ENCODE peak calls at places on chromosomes 16 and 17, in eight cellular contexts. One of them, this sample, is unnamed.

GRCh38 chr17:21539146-21539545 is 153.2 kb upstream of the KCNJ18 start:
- DNase-seq in foreskin fibroblast: peak
- DNase-seq in BE2C: no peak
- DNase-seq in thoracic aorta: no peak
- DNase-seq in astrocyte of the spinal cord: no peak
- DNase-seq in cardiac muscle cell: no peak
- DNase-seq in nephron progenitor cell: no peak
- DNase-seq in heart left ventricle: no peak
- DNase-seq in this sample: no peak

GRCh38 chr17:50725769-50726655 is 6.6 kb downstream of the LUC7L3 start:
- DNase-seq in foreskin fibroblast: no peak
- DNase-seq in BE2C: no peak
- DNase-seq in thoracic aorta: no peak
- DNase-seq in astrocyte of the spinal cord: no peak
- DNase-seq in cardiac muscle cell: no peak
- DNase-seq in nephron progenitor cell: no peak
- DNase-seq in heart left ventricle: no peak
- DNase-seq in this sample: no peak

GRCh38 chr17:43431741-43432523 is 33.1 kb downstream of the ARL4D start:
- DNase-seq in foreskin fibroblast: peak
- DNase-seq in BE2C: no peak
- DNase-seq in thoracic aorta: no peak
- DNase-seq in astrocyte of the spinal cord: no peak
- DNase-seq in cardiac muscle cell: peak
- DNase-seq in nephron progenitor cell: no peak
- DNase-seq in heart left ventricle: no peak
- DNase-seq in this sample: no peak

GRCh38 chr16:57235128-57236092 is 9.6 kb upstream of the ARL2BP start:
- DNase-seq in foreskin fibroblast: peak
- DNase-seq in BE2C: no peak
- DNase-seq in thoracic aorta: no peak
- DNase-seq in astrocyte of the spinal cord: peak
- DNase-seq in cardiac muscle cell: peak
- DNase-seq in nephron progenitor cell: no peak
- DNase-seq in heart left ventricle: no peak
- DNase-seq in this sample: no peak

GRCh38 chr17:43667506-43668438 is 6.0 kb upstream of the MEOX1 start:
- DNase-seq in foreskin fibroblast: peak
- DNase-seq in BE2C: no peak
- DNase-seq in thoracic aorta: no peak
- DNase-seq in astrocyte of the spinal cord: peak
- DNase-seq in cardiac muscle cell: no peak
- DNase-seq in nephron progenitor cell: no peak
- DNase-seq in heart left ventricle: no peak
- DNase-seq in this sample: no peak

GRCh38 chr17:67289174-67289876 is 44.3 kb upstream of the HELZ start:
- DNase-seq in foreskin fibroblast: peak
- DNase-seq in BE2C: peak
- DNase-seq in thoracic aorta: peak
- DNase-seq in astrocyte of the spinal cord: peak
- DNase-seq in cardiac muscle cell: peak
- DNase-seq in nephron progenitor cell: peak
- DNase-seq in heart left ventricle: peak
- DNase-seq in this sample: no peak

GRCh38 chr16:59385953-59386352 is 651.8 kb upstream of the GOT2 start:
- DNase-seq in foreskin fibroblast: peak
- DNase-seq in BE2C: no peak
- DNase-seq in thoracic aorta: no peak
- DNase-seq in astrocyte of the spinal cord: peak
- DNase-seq in cardiac muscle cell: peak
- DNase-seq in nephron progenitor cell: no peak
- DNase-seq in heart left ventricle: no peak
- DNase-seq in this sample: no peak

GRCh38 chr16:4344659-4345438 is 6.3 kb downstream of the PAM16 start:
- DNase-seq in foreskin fibroblast: peak
- DNase-seq in BE2C: peak
- DNase-seq in thoracic aorta: no peak
- DNase-seq in astrocyte of the spinal cord: peak
- DNase-seq in cardiac muscle cell: no peak
- DNase-seq in nephron progenitor cell: no peak
- DNase-seq in heart left ventricle: no peak
- DNase-seq in this sample: no peak

GRCh38 chr16:55261301-55261700 is 62.7 kb upstream of the IRX6 start:
- DNase-seq in foreskin fibroblast: no peak
- DNase-seq in BE2C: no peak
- DNase-seq in thoracic aorta: no peak
- DNase-seq in astrocyte of the spinal cord: no peak
- DNase-seq in cardiac muscle cell: no peak
- DNase-seq in nephron progenitor cell: no peak
- DNase-seq in heart left ventricle: no peak
- DNase-seq in this sample: no peak

GRCh38 chr16:75420987-75421819 is 12.1 kb downstream of the CFDP1 start:
- DNase-seq in foreskin fibroblast: peak
- DNase-seq in BE2C: peak
- DNase-seq in thoracic aorta: no peak
- DNase-seq in astrocyte of the spinal cord: peak
- DNase-seq in cardiac muscle cell: peak
- DNase-seq in nephron progenitor cell: peak
- DNase-seq in heart left ventricle: peak
- DNase-seq in this sample: peak

GRCh38 chr16:10490141-10490540 is 90.3 kb downstream of the EMP2 start:
- DNase-seq in foreskin fibroblast: peak
- DNase-seq in BE2C: no peak
- DNase-seq in thoracic aorta: no peak
- DNase-seq in astrocyte of the spinal cord: no peak
- DNase-seq in cardiac muscle cell: no peak
- DNase-seq in nephron progenitor cell: no peak
- DNase-seq in heart left ventricle: no peak
- DNase-seq in this sample: no peak

GRCh38 chr17:22233382-22233781 is 541.1 kb downstream of the KCNJ18 start:
- DNase-seq in foreskin fibroblast: no peak
- DNase-seq in BE2C: no peak
- DNase-seq in thoracic aorta: no peak
- DNase-seq in astrocyte of the spinal cord: no peak
- DNase-seq in cardiac muscle cell: no peak
- DNase-seq in nephron progenitor cell: no peak
- DNase-seq in heart left ventricle: no peak
- DNase-seq in this sample: no peak

GRCh38 chr16:88264641-88265285 is 118.0 kb upstream of the ZNF469 start:
- DNase-seq in foreskin fibroblast: peak
- DNase-seq in BE2C: peak
- DNase-seq in thoracic aorta: peak
- DNase-seq in astrocyte of the spinal cord: peak
- DNase-seq in cardiac muscle cell: peak
- DNase-seq in nephron progenitor cell: peak
- DNase-seq in heart left ventricle: peak
- DNase-seq in this sample: peak

DNA sequence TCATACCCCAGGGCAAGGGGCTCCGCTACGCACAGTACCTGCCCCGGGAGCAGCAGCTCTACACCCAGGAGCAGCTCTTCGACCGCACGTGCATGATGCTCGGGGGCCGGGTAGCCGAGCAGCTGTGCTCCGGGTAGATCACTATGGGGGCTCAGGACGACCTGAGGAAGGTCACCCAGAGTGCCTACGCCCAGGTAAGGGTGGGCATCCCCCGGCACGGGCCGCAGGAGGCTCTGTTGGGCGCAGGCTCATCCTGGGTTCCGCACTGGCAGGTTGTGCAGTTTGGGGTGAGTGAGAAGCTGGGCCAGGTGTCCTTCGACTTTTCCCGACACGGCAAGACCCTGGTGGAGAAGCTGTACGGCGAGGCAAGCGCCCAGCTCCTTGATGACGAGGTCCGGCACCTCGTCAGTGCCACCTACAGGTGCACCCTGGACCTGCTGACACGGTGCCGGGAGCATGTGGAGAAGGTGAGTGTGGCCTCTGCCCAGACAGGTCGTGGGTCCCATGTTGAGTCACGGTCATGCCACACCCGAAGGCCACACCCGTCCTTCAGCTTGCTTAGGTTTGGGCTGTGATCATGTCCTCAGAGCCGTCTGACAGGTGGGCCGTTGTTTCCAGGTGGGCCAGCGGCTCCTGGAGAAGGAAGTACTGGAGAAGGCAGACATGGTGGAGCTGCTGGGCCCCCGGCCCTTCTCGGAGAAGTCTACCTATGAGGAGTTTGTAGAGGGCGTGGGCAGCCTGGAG is 19.3 kb downstream of the DBNDD1 start:
- DNase-seq in foreskin fibroblast: no peak
- DNase-seq in BE2C: no peak
- DNase-seq in thoracic aorta: no peak
- DNase-seq in astrocyte of the spinal cord: no peak
- DNase-seq in cardiac muscle cell: no peak
- DNase-seq in nephron progenitor cell: no peak
- DNase-seq in heart left ventricle: no peak
- DNase-seq in this sample: no peak
- TF ChIP-seq CTCF in foreskin fibroblast: no peak
- TF ChIP-seq CTCF in BE2C: no peak
- TF ChIP-seq CTCF in thoracic aorta: no peak
- TF ChIP-seq CTCF in astrocyte of the spinal cord: peak
- TF ChIP-seq CTCF in cardiac muscle cell: no peak
- TF ChIP-seq CTCF in nephron progenitor cell: no peak
- TF ChIP-seq CTCF in heart left ventricle: no peak
- TF ChIP-seq CTCF in this sample: no peak

GRCh38 chr16:31569360-31569717 is 41.6 kb downstream of the AHSP start:
- DNase-seq in foreskin fibroblast: no peak
- DNase-seq in BE2C: no peak
- DNase-seq in thoracic aorta: no peak
- DNase-seq in astrocyte of the spinal cord: no peak
- DNase-seq in cardiac muscle cell: no peak
- DNase-seq in nephron progenitor cell: peak
- DNase-seq in heart left ventricle: no peak
- DNase-seq in this sample: peak

DNA sequence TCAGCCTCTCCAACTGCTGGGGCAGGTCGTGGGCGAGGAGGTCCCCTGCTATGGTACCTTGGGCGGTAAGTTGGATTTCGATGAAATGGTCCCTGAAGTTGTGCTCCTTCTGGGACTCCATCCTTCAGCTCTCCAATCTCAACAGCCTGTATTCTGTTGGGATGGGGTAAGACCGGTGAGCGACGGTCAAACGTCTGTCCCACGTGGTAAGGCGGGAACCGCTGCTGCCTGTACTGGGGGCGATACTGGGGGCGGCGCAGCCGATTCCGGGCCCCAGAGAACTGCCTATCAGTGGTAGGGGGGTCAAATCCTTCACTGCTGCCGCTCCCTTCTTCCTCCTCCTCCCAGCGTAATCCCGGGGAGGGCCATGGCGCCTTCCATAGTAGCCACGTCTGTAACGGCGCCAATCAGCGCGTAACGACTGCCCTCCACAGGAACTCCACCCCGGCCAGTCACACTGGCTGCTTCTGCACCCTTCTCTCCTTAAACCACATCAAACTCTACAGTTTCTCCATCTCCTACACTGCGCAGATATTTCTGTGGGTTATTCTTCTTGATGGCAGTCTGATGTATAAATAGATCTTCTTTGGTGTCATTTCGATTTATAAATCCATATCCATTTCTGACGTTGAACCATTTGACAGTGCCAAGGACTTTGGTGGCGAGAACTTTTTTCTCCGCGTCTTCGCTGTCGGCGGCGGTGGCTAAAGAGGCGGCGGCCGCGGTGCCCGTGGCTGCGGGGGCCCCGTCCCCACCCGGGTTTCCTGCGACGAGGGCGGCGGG is 41.1 kb downstream of the AHSP start:
- DNase-seq in foreskin fibroblast: peak
- DNase-seq in BE2C: no peak
- DNase-seq in thoracic aorta: no peak
- DNase-seq in astrocyte of the spinal cord: no peak
- DNase-seq in cardiac muscle cell: peak
- DNase-seq in nephron progenitor cell: peak
- DNase-seq in heart left ventricle: peak
- DNase-seq in this sample: peak
- TF ChIP-seq CTCF in foreskin fibroblast: no peak
- TF ChIP-seq CTCF in BE2C: no peak
- TF ChIP-seq CTCF in thoracic aorta: no peak
- TF ChIP-seq CTCF in astrocyte of the spinal cord: no peak
- TF ChIP-seq CTCF in cardiac muscle cell: no peak
- TF ChIP-seq CTCF in nephron progenitor cell: no peak
- TF ChIP-seq CTCF in heart left ventricle: no peak
- TF ChIP-seq CTCF in this sample: no peak

DNA sequence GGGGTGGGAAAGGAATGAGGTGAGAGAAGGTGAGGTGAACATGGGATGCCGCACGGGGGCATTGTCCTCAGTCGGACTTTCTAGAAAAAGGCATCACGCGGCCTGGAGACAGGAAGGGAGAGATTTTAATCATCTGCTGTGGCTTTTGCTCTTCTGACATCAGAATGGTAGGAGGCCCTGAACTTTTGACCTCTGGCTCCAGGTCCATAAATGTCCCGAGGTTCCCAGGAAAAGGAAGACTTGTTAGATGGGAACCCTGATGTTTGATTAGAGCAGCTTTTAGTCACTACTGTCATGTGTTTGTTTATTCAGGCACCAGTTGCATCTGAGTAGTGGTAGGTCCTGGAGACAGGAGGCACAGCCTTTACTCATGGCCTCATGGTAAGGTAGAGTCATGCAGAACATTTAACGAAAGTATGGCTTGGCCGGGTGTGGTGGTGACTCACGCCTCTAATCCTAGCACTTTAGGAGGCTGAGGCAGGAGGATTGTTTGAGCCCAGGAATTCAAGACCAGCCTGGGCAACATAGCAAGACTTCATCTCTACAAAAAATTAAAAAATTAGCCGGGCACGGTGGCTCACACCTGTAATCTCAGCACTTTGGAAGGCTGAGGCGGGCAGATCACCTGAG is 203.1 kb downstream of the MSI2 start:
- DNase-seq in foreskin fibroblast: no peak
- DNase-seq in BE2C: no peak
- DNase-seq in thoracic aorta: no peak
- DNase-seq in astrocyte of the spinal cord: peak
- DNase-seq in cardiac muscle cell: peak
- DNase-seq in nephron progenitor cell: no peak
- DNase-seq in heart left ventricle: no peak
- DNase-seq in this sample: no peak
- TF ChIP-seq CTCF in foreskin fibroblast: no peak
- TF ChIP-seq CTCF in BE2C: no peak
- TF ChIP-seq CTCF in thoracic aorta: no peak
- TF ChIP-seq CTCF in astrocyte of the spinal cord: no peak
- TF ChIP-seq CTCF in cardiac muscle cell: no peak
- TF ChIP-seq CTCF in nephron progenitor cell: no peak
- TF ChIP-seq CTCF in heart left ventricle: no peak
- TF ChIP-seq CTCF in this sample: no peak

GRCh38 chr16:12775689-12776236 is 27.9 kb downstream of the CPPED1 start:
- DNase-seq in foreskin fibroblast: no peak
- DNase-seq in BE2C: no peak
- DNase-seq in thoracic aorta: no peak
- DNase-seq in astrocyte of the spinal cord: no peak
- DNase-seq in cardiac muscle cell: no peak
- DNase-seq in nephron progenitor cell: no peak
- DNase-seq in heart left ventricle: no peak
- DNase-seq in this sample: no peak
- TF ChIP-seq CTCF in foreskin fibroblast: no peak
- TF ChIP-seq CTCF in BE2C: no peak
- TF ChIP-seq CTCF in thoracic aorta: no peak
- TF ChIP-seq CTCF in astrocyte of the spinal cord: no peak
- TF ChIP-seq CTCF in cardiac muscle cell: no peak
- TF ChIP-seq CTCF in nephron progenitor cell: no peak
- TF ChIP-seq CTCF in heart left ventricle: no peak
- TF ChIP-seq CTCF in this sample: no peak

GRCh38 chr17:62592305-62593099 is 35.0 kb upstream of the MRC2 start:
- DNase-seq in foreskin fibroblast: peak
- DNase-seq in BE2C: no peak
- DNase-seq in thoracic aorta: no peak
- DNase-seq in astrocyte of the spinal cord: peak
- DNase-seq in cardiac muscle cell: no peak
- DNase-seq in nephron progenitor cell: no peak
- DNase-seq in heart left ventricle: no peak
- DNase-seq in this sample: no peak
- TF ChIP-seq CTCF in foreskin fibroblast: peak
- TF ChIP-seq CTCF in BE2C: peak
- TF ChIP-seq CTCF in thoracic aorta: no peak
- TF ChIP-seq CTCF in astrocyte of the spinal cord: peak
- TF ChIP-seq CTCF in cardiac muscle cell: no peak
- TF ChIP-seq CTCF in nephron progenitor cell: no peak
- TF ChIP-seq CTCF in heart left ventricle: no peak
- TF ChIP-seq CTCF in this sample: no peak

GRCh38 chr17:81218459-81218858 is 4.3 kb downstream of the CEP131 start:
- DNase-seq in foreskin fibroblast: no peak
- DNase-seq in BE2C: no peak
- DNase-seq in thoracic aorta: no peak
- DNase-seq in astrocyte of the spinal cord: no peak
- DNase-seq in cardiac muscle cell: no peak
- DNase-seq in nephron progenitor cell: no peak
- DNase-seq in heart left ventricle: no peak
- DNase-seq in this sample: no peak
- TF ChIP-seq CTCF in foreskin fibroblast: no peak
- TF ChIP-seq CTCF in BE2C: no peak
- TF ChIP-seq CTCF in thoracic aorta: no peak
- TF ChIP-seq CTCF in astrocyte of the spinal cord: no peak
- TF ChIP-seq CTCF in cardiac muscle cell: no peak
- TF ChIP-seq CTCF in nephron progenitor cell: no peak
- TF ChIP-seq CTCF in heart left ventricle: no peak
- TF ChIP-seq CTCF in this sample: no peak